ENCODE peak calls at places on chromosome 11, in ten cellular contexts. One of them, this sample, is unnamed.
A peak's percentile ranks its signal among the peaks of the same experiment; 100 is the strongest.

GRCh38 chr11:78083036-78083435 is 3.4 kb upstream of the NDUFC2 start:
- DNase-seq in NAMALWA: no peak
- DNase-seq in stimulated activated CD8-positive, alpha-beta memory T cell treated with anti-CD3 and anti-CD28 coated beads, Interleukin-7, amount 100 ng/mL, for 24 hours: no peak
- DNase-seq in iris pigment epithelial cell: no peak
- DNase-seq in lung microvascular endothelial cell: no peak
- DNase-seq in A549: no peak
- DNase-seq in substantia nigra: no peak
- DNase-seq in hippocampal formation: no peak
- DNase-seq in HL-60: no peak
- DNase-seq in C1 segment of cervical spinal cord: no peak
- DNase-seq in this sample: no peak

GRCh38 chr11:15795378-15795777 is 561.0 kb downstream of the SOX6 start:
- DNase-seq in substantia nigra: no peak
- DNase-seq in lung microvascular endothelial cell: no peak
- DNase-seq in NAMALWA: no peak
- DNase-seq in A549: no peak
- DNase-seq in hippocampal formation: no peak
- DNase-seq in stimulated activated CD8-positive, alpha-beta memory T cell treated with anti-CD3 and anti-CD28 coated beads, Interleukin-7, amount 100 ng/mL, for 24 hours: no peak
- DNase-seq in iris pigment epithelial cell: no peak
- DNase-seq in C1 segment of cervical spinal cord: no peak
- DNase-seq in HL-60: no peak
- DNase-seq in this sample: no peak

GRCh38 chr11:127619946-127620345 is 619.4 kb upstream of the KIRREL3 start:
- DNase-seq in hippocampal formation: no peak
- DNase-seq in stimulated activated CD8-positive, alpha-beta memory T cell treated with anti-CD3 and anti-CD28 coated beads, Interleukin-7, amount 100 ng/mL, for 24 hours: no peak
- DNase-seq in C1 segment of cervical spinal cord: no peak
- DNase-seq in substantia nigra: no peak
- DNase-seq in lung microvascular endothelial cell: no peak
- DNase-seq in NAMALWA: no peak
- DNase-seq in A549: no peak
- DNase-seq in iris pigment epithelial cell: no peak
- DNase-seq in HL-60: no peak
- DNase-seq in this sample: no peak

GRCh38 chr11:133477263-133477625 is 55.1 kb downstream of the OPCML start:
- DNase-seq in substantia nigra: no peak
- DNase-seq in lung microvascular endothelial cell: no peak
- DNase-seq in iris pigment epithelial cell: no peak
- DNase-seq in stimulated activated CD8-positive, alpha-beta memory T cell treated with anti-CD3 and anti-CD28 coated beads, Interleukin-7, amount 100 ng/mL, for 24 hours: no peak
- DNase-seq in NAMALWA: no peak
- DNase-seq in HL-60: no peak
- DNase-seq in C1 segment of cervical spinal cord: no peak
- DNase-seq in hippocampal formation: no peak
- DNase-seq in A549: no peak
- DNase-seq in this sample: no peak

GRCh38 chr11:12587333-12587997 is 86.8 kb upstream of the TEAD1 start:
- DNase-seq in lung microvascular endothelial cell: no peak
- DNase-seq in hippocampal formation: no peak
- DNase-seq in C1 segment of cervical spinal cord: no peak
- DNase-seq in NAMALWA: no peak
- DNase-seq in A549: no peak
- DNase-seq in stimulated activated CD8-positive, alpha-beta memory T cell treated with anti-CD3 and anti-CD28 coated beads, Interleukin-7, amount 100 ng/mL, for 24 hours: no peak
- DNase-seq in iris pigment epithelial cell: peak; percentile 78
- DNase-seq in substantia nigra: no peak
- DNase-seq in HL-60: no peak
- DNase-seq in this sample: peak; percentile 82

GRCh38 chr11:110763249-110764011 is 51.2 kb upstream of the ARHGAP20 start:
- DNase-seq in HL-60: no peak
- DNase-seq in iris pigment epithelial cell: peak; percentile 88
- DNase-seq in stimulated activated CD8-positive, alpha-beta memory T cell treated with anti-CD3 and anti-CD28 coated beads, Interleukin-7, amount 100 ng/mL, for 24 hours: no peak
- DNase-seq in NAMALWA: no peak
- DNase-seq in substantia nigra: no peak
- DNase-seq in lung microvascular endothelial cell: no peak
- DNase-seq in C1 segment of cervical spinal cord: no peak
- DNase-seq in hippocampal formation: no peak
- DNase-seq in A549: no peak
- DNase-seq in this sample: no peak

GRCh38 chr11:2175659-2176058 is 4.0 kb upstream of the TH start:
- DNase-seq in hippocampal formation: no peak
- DNase-seq in C1 segment of cervical spinal cord: no peak
- DNase-seq in substantia nigra: no peak
- DNase-seq in A549: no peak
- DNase-seq in NAMALWA: no peak
- DNase-seq in stimulated activated CD8-positive, alpha-beta memory T cell treated with anti-CD3 and anti-CD28 coated beads, Interleukin-7, amount 100 ng/mL, for 24 hours: no peak
- DNase-seq in HL-60: no peak
- DNase-seq in lung microvascular endothelial cell: no peak
- DNase-seq in iris pigment epithelial cell: peak; percentile 26
- DNase-seq in this sample: peak; percentile 74

GRCh38 chr11:721347-721912 is 15.4 kb downstream of the EPS8L2 start:
- DNase-seq in hippocampal formation: no peak
- DNase-seq in C1 segment of cervical spinal cord: no peak
- DNase-seq in stimulated activated CD8-positive, alpha-beta memory T cell treated with anti-CD3 and anti-CD28 coated beads, Interleukin-7, amount 100 ng/mL, for 24 hours: no peak
- DNase-seq in lung microvascular endothelial cell: no peak
- DNase-seq in iris pigment epithelial cell: no peak
- DNase-seq in HL-60: no peak
- DNase-seq in NAMALWA: peak; percentile 81
- DNase-seq in substantia nigra: no peak
- DNase-seq in A549: no peak
- DNase-seq in this sample: no peak

GRCh38 chr11:8613036-8613435 is 19.0 kb upstream of the STK33 start:
- DNase-seq in iris pigment epithelial cell: peak; percentile 15
- DNase-seq in lung microvascular endothelial cell: peak; percentile 38
- DNase-seq in A549: no peak
- DNase-seq in stimulated activated CD8-positive, alpha-beta memory T cell treated with anti-CD3 and anti-CD28 coated beads, Interleukin-7, amount 100 ng/mL, for 24 hours: no peak
- DNase-seq in hippocampal formation: no peak
- DNase-seq in substantia nigra: no peak
- DNase-seq in C1 segment of cervical spinal cord: no peak
- DNase-seq in NAMALWA: no peak
- DNase-seq in HL-60: no peak
- DNase-seq in this sample: no peak